ENCODE peak calls at places on chromosomes 7 and 10, in ten cellular contexts. One of them, this sample, is unnamed.

GRCh38 chr10:10869592-10869991 is 148.1 kb upstream of the CELF2 start:
- DNase-seq in right lobe of liver: no peak
- DNase-seq in GM13977: peak
- DNase-seq in fibroblast of lung: peak
- DNase-seq in activated CD8-positive, alpha-beta T cell treated with anti-CD3 and anti-CD28 coated beads for 36 hours: no peak
- DNase-seq in hepatocyte: no peak
- DNase-seq in body of pancreas: no peak
- DNase-seq in sigmoid colon: no peak
- DNase-seq in AG10803: no peak
- DNase-seq in fibroblast of the aortic adventitia: peak
- DNase-seq in this sample: peak

GRCh38 chr10:43846187-43846680 is 197.6 kb upstream of the ZNF32 start:
- DNase-seq in GM13977: no peak
- DNase-seq in fibroblast of lung: peak
- DNase-seq in hepatocyte: no peak
- DNase-seq in right lobe of liver: no peak
- DNase-seq in sigmoid colon: no peak
- DNase-seq in body of pancreas: no peak
- DNase-seq in fibroblast of the aortic adventitia: peak
- DNase-seq in activated CD8-positive, alpha-beta T cell treated with anti-CD3 and anti-CD28 coated beads for 36 hours: peak
- DNase-seq in AG10803: peak
- DNase-seq in this sample: no peak

GRCh38 chr7:136117539-136117938 is 140.4 kb upstream of the MTPN start:
- DNase-seq in sigmoid colon: no peak
- DNase-seq in activated CD8-positive, alpha-beta T cell treated with anti-CD3 and anti-CD28 coated beads for 36 hours: no peak
- DNase-seq in body of pancreas: no peak
- DNase-seq in fibroblast of the aortic adventitia: no peak
- DNase-seq in hepatocyte: no peak
- DNase-seq in fibroblast of lung: no peak
- DNase-seq in right lobe of liver: no peak
- DNase-seq in AG10803: no peak
- DNase-seq in GM13977: no peak
- DNase-seq in this sample: no peak

GRCh38 chr10:18313146-18313542 is 172.9 kb downstream of the CACNB2 start:
- DNase-seq in body of pancreas: peak
- DNase-seq in fibroblast of the aortic adventitia: no peak
- DNase-seq in AG10803: no peak
- DNase-seq in GM13977: no peak
- DNase-seq in activated CD8-positive, alpha-beta T cell treated with anti-CD3 and anti-CD28 coated beads for 36 hours: no peak
- DNase-seq in sigmoid colon: no peak
- DNase-seq in hepatocyte: no peak
- DNase-seq in fibroblast of lung: no peak
- DNase-seq in right lobe of liver: no peak
- DNase-seq in this sample: no peak

GRCh38 chr7:10116511-10116910 is 857.2 kb upstream of the PHF14 start:
- DNase-seq in sigmoid colon: no peak
- DNase-seq in GM13977: no peak
- DNase-seq in fibroblast of lung: no peak
- DNase-seq in body of pancreas: no peak
- DNase-seq in right lobe of liver: no peak
- DNase-seq in fibroblast of the aortic adventitia: no peak
- DNase-seq in hepatocyte: no peak
- DNase-seq in AG10803: no peak
- DNase-seq in activated CD8-positive, alpha-beta T cell treated with anti-CD3 and anti-CD28 coated beads for 36 hours: no peak
- DNase-seq in this sample: no peak

GRCh38 chr7:55021951-55022617 is 3.3 kb downstream of the EGFR start:
- DNase-seq in body of pancreas: no peak
- DNase-seq in hepatocyte: no peak
- DNase-seq in AG10803: peak
- DNase-seq in right lobe of liver: no peak
- DNase-seq in fibroblast of the aortic adventitia: peak
- DNase-seq in sigmoid colon: no peak
- DNase-seq in fibroblast of lung: peak
- DNase-seq in activated CD8-positive, alpha-beta T cell treated with anti-CD3 and anti-CD28 coated beads for 36 hours: no peak
- DNase-seq in GM13977: no peak
- DNase-seq in this sample: no peak

GRCh38 chr10:75716506-75716905 is 285.1 kb downstream of the LRMDA start:
- DNase-seq in fibroblast of the aortic adventitia: no peak
- DNase-seq in hepatocyte: no peak
- DNase-seq in right lobe of liver: no peak
- DNase-seq in body of pancreas: no peak
- DNase-seq in sigmoid colon: no peak
- DNase-seq in AG10803: no peak
- DNase-seq in fibroblast of lung: no peak
- DNase-seq in activated CD8-positive, alpha-beta T cell treated with anti-CD3 and anti-CD28 coated beads for 36 hours: no peak
- DNase-seq in GM13977: no peak
- DNase-seq in this sample: no peak

GRCh38 chr10:74334221-74334620 is 183.2 kb downstream of the ADK start:
- DNase-seq in sigmoid colon: no peak
- DNase-seq in fibroblast of the aortic adventitia: no peak
- DNase-seq in body of pancreas: no peak
- DNase-seq in fibroblast of lung: no peak
- DNase-seq in AG10803: peak
- DNase-seq in right lobe of liver: no peak
- DNase-seq in activated CD8-positive, alpha-beta T cell treated with anti-CD3 and anti-CD28 coated beads for 36 hours: no peak
- DNase-seq in GM13977: no peak
- DNase-seq in hepatocyte: no peak
- DNase-seq in this sample: no peak

GRCh38 chr10:57898231-57898630 is 369.5 kb downstream of the IPMK start:
- DNase-seq in right lobe of liver: no peak
- DNase-seq in GM13977: no peak
- DNase-seq in fibroblast of lung: no peak
- DNase-seq in activated CD8-positive, alpha-beta T cell treated with anti-CD3 and anti-CD28 coated beads for 36 hours: no peak
- DNase-seq in fibroblast of the aortic adventitia: no peak
- DNase-seq in AG10803: no peak
- DNase-seq in body of pancreas: peak
- DNase-seq in sigmoid colon: no peak
- DNase-seq in hepatocyte: peak
- DNase-seq in this sample: no peak

GRCh38 chr7:13312327-13312726 is 624.9 kb downstream of the ARL4A start:
- DNase-seq in AG10803: no peak
- DNase-seq in sigmoid colon: no peak
- DNase-seq in fibroblast of the aortic adventitia: no peak
- DNase-seq in GM13977: no peak
- DNase-seq in right lobe of liver: no peak
- DNase-seq in activated CD8-positive, alpha-beta T cell treated with anti-CD3 and anti-CD28 coated beads for 36 hours: peak
- DNase-seq in hepatocyte: no peak
- DNase-seq in fibroblast of lung: no peak
- DNase-seq in body of pancreas: no peak
- DNase-seq in this sample: no peak

GRCh38 chr10:112716924-112717348 is 233.1 kb upstream of the TCF7L2 start:
- DNase-seq in fibroblast of the aortic adventitia: peak
- DNase-seq in sigmoid colon: no peak
- DNase-seq in GM13977: no peak
- DNase-seq in right lobe of liver: peak
- DNase-seq in activated CD8-positive, alpha-beta T cell treated with anti-CD3 and anti-CD28 coated beads for 36 hours: no peak
- DNase-seq in fibroblast of lung: peak
- DNase-seq in AG10803: no peak
- DNase-seq in body of pancreas: no peak
- DNase-seq in hepatocyte: peak
- DNase-seq in this sample: no peak

GRCh38 chr7:112970771-112971170 is 115.9 kb downstream of the GPR85 start:
- DNase-seq in body of pancreas: no peak
- DNase-seq in sigmoid colon: no peak
- DNase-seq in hepatocyte: no peak
- DNase-seq in GM13977: no peak
- DNase-seq in right lobe of liver: no peak
- DNase-seq in activated CD8-positive, alpha-beta T cell treated with anti-CD3 and anti-CD28 coated beads for 36 hours: no peak
- DNase-seq in fibroblast of the aortic adventitia: no peak
- DNase-seq in AG10803: no peak
- DNase-seq in fibroblast of lung: no peak
- DNase-seq in this sample: no peak

GRCh38 chr10:131022981-131023380 is 288.5 kb downstream of the TCERG1L start:
- DNase-seq in fibroblast of lung: no peak
- DNase-seq in activated CD8-positive, alpha-beta T cell treated with anti-CD3 and anti-CD28 coated beads for 36 hours: no peak
- DNase-seq in AG10803: no peak
- DNase-seq in GM13977: peak
- DNase-seq in body of pancreas: no peak
- DNase-seq in hepatocyte: no peak
- DNase-seq in right lobe of liver: no peak
- DNase-seq in sigmoid colon: no peak
- DNase-seq in fibroblast of the aortic adventitia: no peak
- DNase-seq in this sample: no peak

GRCh38 chr10:32377458-32378370 is 30.8 kb upstream of the EPC1 start:
- DNase-seq in body of pancreas: peak
- DNase-seq in right lobe of liver: no peak
- DNase-seq in fibroblast of lung: peak
- DNase-seq in fibroblast of the aortic adventitia: peak
- DNase-seq in activated CD8-positive, alpha-beta T cell treated with anti-CD3 and anti-CD28 coated beads for 36 hours: peak
- DNase-seq in hepatocyte: peak
- DNase-seq in sigmoid colon: no peak
- DNase-seq in GM13977: no peak
- DNase-seq in AG10803: peak
- DNase-seq in this sample: no peak

GRCh38 chr10:43305881-43306280 is 39.0 kb upstream of the RASGEF1A start:
- DNase-seq in activated CD8-positive, alpha-beta T cell treated with anti-CD3 and anti-CD28 coated beads for 36 hours: peak
- DNase-seq in body of pancreas: no peak
- DNase-seq in right lobe of liver: no peak
- DNase-seq in fibroblast of lung: no peak
- DNase-seq in GM13977: no peak
- DNase-seq in sigmoid colon: no peak
- DNase-seq in fibroblast of the aortic adventitia: peak
- DNase-seq in hepatocyte: no peak
- DNase-seq in AG10803: no peak
- DNase-seq in this sample: no peak

DNA sequence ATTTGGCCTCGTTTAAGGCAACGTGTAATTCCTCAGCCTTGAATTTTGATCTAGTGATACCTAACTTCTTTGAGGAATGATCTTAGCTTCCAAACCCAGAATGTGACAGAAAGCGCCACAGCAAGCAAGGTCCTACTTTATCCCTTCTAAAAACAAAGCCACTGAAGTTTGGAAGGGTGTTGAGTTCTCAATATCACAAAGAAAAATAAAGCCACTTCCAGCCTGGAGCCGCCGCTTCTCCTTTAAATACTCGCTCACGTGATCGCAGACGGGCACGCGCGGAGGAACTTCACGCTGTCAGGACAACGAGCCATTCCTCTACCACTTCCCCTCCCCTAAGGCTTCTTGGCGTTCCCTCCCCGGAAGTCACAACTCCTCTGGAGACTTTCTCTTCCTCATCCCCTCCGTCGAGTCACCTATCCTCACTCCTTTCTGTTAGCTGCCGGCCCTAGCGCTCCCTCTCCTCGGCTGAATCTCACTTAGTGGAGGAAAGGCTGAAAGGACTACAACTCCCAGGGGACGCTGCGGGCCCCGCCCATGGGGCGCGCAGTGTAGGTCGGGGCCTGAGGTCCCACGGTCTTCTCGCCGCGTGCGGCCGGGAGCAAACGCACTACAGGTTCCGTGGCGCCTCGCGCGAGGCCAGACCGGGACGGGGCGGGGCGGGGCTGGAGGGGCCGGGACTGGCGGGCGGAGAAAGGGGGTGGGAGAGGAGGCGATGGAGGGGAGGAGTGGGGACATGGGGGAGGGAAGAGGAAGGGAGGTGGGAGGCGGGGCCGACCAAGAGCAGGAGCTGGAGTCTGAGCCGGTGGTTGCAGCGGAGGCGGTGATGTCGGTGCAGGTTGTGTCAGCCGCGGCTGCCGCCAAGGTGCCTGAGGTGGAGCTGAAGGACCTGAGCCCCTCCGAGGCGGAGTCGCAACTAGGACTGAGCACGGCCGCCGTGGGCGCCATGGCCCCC is at the start of gene AHCYL2:
- DNase-seq in right lobe of liver: peak
- DNase-seq in sigmoid colon: peak
- DNase-seq in fibroblast of the aortic adventitia: peak
- DNase-seq in GM13977: peak
- DNase-seq in hepatocyte: peak
- DNase-seq in activated CD8-positive, alpha-beta T cell treated with anti-CD3 and anti-CD28 coated beads for 36 hours: peak
- DNase-seq in body of pancreas: peak
- DNase-seq in AG10803: peak
- DNase-seq in fibroblast of lung: peak
- DNase-seq in this sample: peak
- TF ChIP-seq CTCF in right lobe of liver: no peak
- TF ChIP-seq CTCF in sigmoid colon: no peak
- TF ChIP-seq CTCF in fibroblast of the aortic adventitia: no peak
- TF ChIP-seq CTCF in GM13977: no peak
- TF ChIP-seq CTCF in hepatocyte: no peak
- TF ChIP-seq CTCF in activated CD8-positive, alpha-beta T cell treated with anti-CD3 and anti-CD28 coated beads for 36 hours: no peak
- TF ChIP-seq CTCF in body of pancreas: no peak
- TF ChIP-seq CTCF in AG10803: no peak
- TF ChIP-seq CTCF in fibroblast of lung: no peak
- TF ChIP-seq CTCF in this sample: no peak

DNA sequence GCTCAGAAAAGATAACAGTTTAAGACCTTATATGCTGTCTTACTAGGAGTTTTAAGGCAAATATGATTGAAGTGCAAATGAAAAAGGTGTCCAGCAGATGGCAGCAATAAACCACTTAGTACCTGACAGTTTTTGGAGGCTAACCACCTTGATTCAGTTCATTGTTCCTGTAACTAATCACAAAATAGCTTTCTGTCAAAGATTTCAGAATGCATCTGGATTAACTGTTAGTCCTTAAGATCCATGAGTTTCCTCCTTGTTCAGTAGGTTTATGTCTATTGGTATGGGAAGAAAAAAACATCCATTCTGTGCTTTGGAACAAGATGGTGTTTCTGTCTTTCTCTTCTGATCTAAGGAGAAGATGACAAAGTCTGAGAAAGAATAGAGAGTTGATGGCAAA is 46.6 kb downstream of the CCSER2 start:
- DNase-seq in sigmoid colon: no peak
- DNase-seq in activated CD8-positive, alpha-beta T cell treated with anti-CD3 and anti-CD28 coated beads for 36 hours: peak
- DNase-seq in right lobe of liver: no peak
- DNase-seq in GM13977: peak
- DNase-seq in hepatocyte: peak
- DNase-seq in AG10803: peak
- DNase-seq in fibroblast of lung: peak
- DNase-seq in body of pancreas: peak
- DNase-seq in fibroblast of the aortic adventitia: peak
- DNase-seq in this sample: peak
- TF ChIP-seq CTCF in sigmoid colon: peak
- TF ChIP-seq CTCF in activated CD8-positive, alpha-beta T cell treated with anti-CD3 and anti-CD28 coated beads for 36 hours: peak
- TF ChIP-seq CTCF in right lobe of liver: peak
- TF ChIP-seq CTCF in GM13977: peak
- TF ChIP-seq CTCF in hepatocyte: peak
- TF ChIP-seq CTCF in AG10803: peak
- TF ChIP-seq CTCF in fibroblast of lung: peak
- TF ChIP-seq CTCF in body of pancreas: peak
- TF ChIP-seq CTCF in fibroblast of the aortic adventitia: peak
- TF ChIP-seq CTCF in this sample: peak

GRCh38 chr10:26274391-26274790 is 57.8 kb downstream of the GAD2 start:
- DNase-seq in body of pancreas: peak
- DNase-seq in sigmoid colon: no peak
- DNase-seq in hepatocyte: no peak
- DNase-seq in right lobe of liver: no peak
- DNase-seq in GM13977: no peak
- DNase-seq in AG10803: no peak
- DNase-seq in fibroblast of the aortic adventitia: no peak
- DNase-seq in activated CD8-positive, alpha-beta T cell treated with anti-CD3 and anti-CD28 coated beads for 36 hours: no peak
- DNase-seq in fibroblast of lung: no peak
- DNase-seq in this sample: no peak

GRCh38 chr10:26269754-26270153 is 53.2 kb downstream of the GAD2 start:
- DNase-seq in fibroblast of lung: peak
- DNase-seq in right lobe of liver: no peak
- DNase-seq in GM13977: peak
- DNase-seq in AG10803: peak
- DNase-seq in sigmoid colon: no peak
- DNase-seq in hepatocyte: peak
- DNase-seq in body of pancreas: no peak
- DNase-seq in fibroblast of the aortic adventitia: peak
- DNase-seq in activated CD8-positive, alpha-beta T cell treated with anti-CD3 and anti-CD28 coated beads for 36 hours: no peak
- DNase-seq in this sample: peak
- TF ChIP-seq CTCF in fibroblast of lung: no peak
- TF ChIP-seq CTCF in right lobe of liver: peak
- TF ChIP-seq CTCF in GM13977: peak
- TF ChIP-seq CTCF in AG10803: peak
- TF ChIP-seq CTCF in sigmoid colon: no peak
- TF ChIP-seq CTCF in hepatocyte: peak
- TF ChIP-seq CTCF in body of pancreas: no peak
- TF ChIP-seq CTCF in fibroblast of the aortic adventitia: peak
- TF ChIP-seq CTCF in activated CD8-positive, alpha-beta T cell treated with anti-CD3 and anti-CD28 coated beads for 36 hours: no peak
- TF ChIP-seq CTCF in this sample: peak

GRCh38 chr10:92880233-92880861 is 32.0 kb downstream of the EXOC6 start:
- DNase-seq in activated CD8-positive, alpha-beta T cell treated with anti-CD3 and anti-CD28 coated beads for 36 hours: peak
- DNase-seq in GM13977: no peak
- DNase-seq in AG10803: peak
- DNase-seq in fibroblast of lung: peak
- DNase-seq in sigmoid colon: no peak
- DNase-seq in fibroblast of the aortic adventitia: peak
- DNase-seq in hepatocyte: peak
- DNase-seq in body of pancreas: no peak
- DNase-seq in right lobe of liver: no peak
- DNase-seq in this sample: no peak
- TF ChIP-seq CTCF in activated CD8-positive, alpha-beta T cell treated with anti-CD3 and anti-CD28 coated beads for 36 hours: peak
- TF ChIP-seq CTCF in GM13977: peak
- TF ChIP-seq CTCF in AG10803: peak
- TF ChIP-seq CTCF in fibroblast of lung: peak
- TF ChIP-seq CTCF in sigmoid colon: no peak
- TF ChIP-seq CTCF in fibroblast of the aortic adventitia: peak
- TF ChIP-seq CTCF in hepatocyte: peak
- TF ChIP-seq CTCF in body of pancreas: peak
- TF ChIP-seq CTCF in right lobe of liver: peak
- TF ChIP-seq CTCF in this sample: peak